ENCODE peak calls at places on chromosomes 16 and 17, in six cellular contexts. L is adrenal gland, X is uterus, U is breast epithelium, W is GM12891, R is tibial nerve. G is an unnamed sample.

GRCh38 chr16:19289805-19290490 is 4.4 kb downstream of the CLEC19A start:
- DNase-seq in L (no peak), X (no peak), U (peak), W (no peak), R (no peak), G (no peak)

GRCh38 chr16:67781548-67781921 is 24.8 kb downstream of the RANBP10 start:
- DNase-seq in L (no peak), X (no peak), U (no peak), W (peak), R (no peak), G (no peak)

GRCh38 chr17:75830168-75831031 is 13.8 kb downstream of the UNC13D start:
- DNase-seq in L (no peak), X (no peak), U (no peak), W (no peak), R (no peak), G (no peak)

GRCh38 chr17:72342582-72343527 is 222.0 kb downstream of the SOX9 start:
- DNase-seq in L (no peak), X (peak), U (peak), W (no peak), R (peak), G (no peak)

GRCh38 chr17:42980766-42981397 is 517 bp downstream of the RUNDC1 start:
- DNase-seq in L (peak), X (peak), U (no peak), W (peak), R (no peak), G (no peak)

GRCh38 chr16:23803591-23804123 is 32.1 kb upstream of the PRKCB start:
- DNase-seq in L (peak), X (peak), U (no peak), W (peak), R (no peak), G (no peak)

GRCh38 chr16:642189-643049 is 791 bp downstream of the MCRIP2 start:
- DNase-seq in L (peak), X (no peak), U (no peak), W (peak), R (no peak), G (no peak)

GRCh38 chr17:1001640-1002411 is 4.9 kb downstream of the TIMM22 start:
- DNase-seq in L (peak), X (no peak), U (no peak), W (no peak), R (peak), G (no peak)

GRCh38 chr16:85899444-85899843 is 482 bp downstream of the IRF8 start:
- DNase-seq in L (no peak), X (no peak), U (no peak), W (no peak), R (no peak), G (no peak)

GRCh38 chr16:85900031-85900792 is 1.2 kb downstream of the IRF8 start:
- DNase-seq in L (no peak), X (no peak), U (no peak), W (no peak), R (no peak), G (no peak)

GRCh38 chr16:85901110-85901509 is 2.1 kb downstream of the IRF8 start:
- DNase-seq in L (no peak), X (no peak), U (no peak), W (no peak), R (no peak), G (peak)

GRCh38 chr16:85897384-85897783 is 1.6 kb upstream of the IRF8 start:
- DNase-seq in L (no peak), X (no peak), U (no peak), W (no peak), R (no peak), G (no peak)

DNA sequence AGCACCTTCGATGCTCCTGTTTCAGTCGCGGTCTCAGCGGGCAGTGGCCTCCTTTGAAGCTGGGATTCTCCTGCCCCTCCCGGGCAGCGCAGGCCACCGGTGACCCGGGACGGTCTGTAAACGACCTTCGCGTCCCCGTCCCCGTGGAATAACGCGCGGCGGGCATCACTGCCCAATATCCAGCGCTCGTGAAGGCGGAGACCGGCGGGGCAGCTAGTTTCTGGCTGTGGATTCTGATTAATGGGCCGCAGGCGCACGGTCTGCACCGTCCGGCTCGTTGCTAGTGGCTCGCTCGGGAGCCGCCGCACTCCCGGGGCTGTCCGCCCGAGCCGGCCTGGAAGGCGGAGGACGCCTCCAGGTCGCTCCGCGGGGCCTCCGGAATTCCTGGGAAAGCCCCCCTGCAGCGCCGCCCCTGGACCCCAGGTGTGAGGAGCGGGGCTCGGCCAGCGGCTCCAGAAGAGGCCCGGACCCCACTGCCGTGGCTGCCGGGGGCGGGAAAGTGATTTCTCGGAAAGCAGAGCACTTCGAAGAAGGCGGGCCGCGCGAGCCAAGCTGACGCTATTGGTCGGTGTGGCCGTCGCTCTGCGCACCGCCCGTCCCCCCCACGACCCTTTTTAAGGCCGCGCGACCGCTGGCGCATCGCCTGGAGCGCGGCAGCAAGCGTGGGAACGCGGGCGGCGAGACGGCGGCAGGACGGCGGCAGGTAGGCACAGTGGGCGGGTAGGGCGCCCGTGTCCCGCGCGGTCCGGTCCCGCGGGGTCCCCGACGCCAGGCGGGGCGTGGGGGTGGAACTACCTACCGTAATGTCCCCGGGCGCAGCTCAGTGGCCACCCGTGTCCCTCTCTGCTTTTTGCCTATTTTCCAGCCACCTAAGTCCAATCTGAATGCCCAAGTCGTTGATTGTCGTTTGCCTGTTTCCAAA is at the start of gene IRF8:
- DNase-seq in L (peak), X (peak), U (no peak), W (peak), R (peak), G (no peak)
- TF ChIP-seq POLR2A in L (peak), X (no peak), U (no peak), W (peak), R (peak), G (no peak)

GRCh38 chr17:28407130-28407973 is 1.3 kb upstream of the SLC46A1 start:
- DNase-seq in L (no peak), X (no peak), U (peak), W (no peak), R (no peak), G (no peak)

GRCh38 chr17:28404461-28404811 is 1.6 kb downstream of the SLC46A1 start:
- DNase-seq in L (no peak), X (no peak), U (no peak), W (no peak), R (no peak), G (no peak)

GRCh38 chr17:28406478-28406824 is 439 bp upstream of the SLC46A1 start:
- DNase-seq in L (peak), X (no peak), U (no peak), W (no peak), R (no peak), G (no peak)

GRCh38 chr17:28404812-28405570 is 1.0 kb downstream of the SLC46A1 start:
- DNase-seq in L (peak), X (no peak), U (no peak), W (no peak), R (no peak), G (no peak)

GRCh38 chr17:28405632-28406477 is at the start of gene SLC46A1:
- DNase-seq in L (peak), X (peak), U (peak), W (peak), R (no peak), G (no peak)
- TF ChIP-seq POLR2A in L (peak), X (no peak), U (no peak), W (no peak), R (no peak), G (no peak)

DNA sequence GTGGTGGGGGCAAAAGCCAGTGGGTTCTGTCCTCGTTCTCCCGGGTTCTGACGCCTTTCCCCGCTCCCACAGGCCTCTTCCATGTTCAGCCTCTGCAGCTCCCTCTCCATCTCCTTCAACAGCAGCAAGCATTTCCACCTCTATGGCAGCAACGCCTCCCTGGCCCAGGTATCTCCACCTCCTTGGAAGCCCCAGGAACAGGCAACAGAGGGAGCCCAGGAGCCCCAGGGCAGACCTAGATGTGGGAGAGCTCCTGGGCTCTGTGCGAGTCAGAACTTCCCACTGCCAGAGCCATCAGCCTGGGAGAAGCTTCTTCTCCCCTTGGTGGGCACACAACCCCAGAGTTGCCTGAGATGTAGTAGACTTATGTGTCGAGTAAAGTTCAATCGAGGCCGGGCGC is 7.8 kb downstream of the ZNF768 start:
- DNase-seq in L (no peak), X (no peak), U (no peak), W (no peak), R (no peak), G (no peak)
- TF ChIP-seq POLR2A in L (no peak), X (no peak), U (no peak), W (no peak), R (no peak), G (no peak)

DNA sequence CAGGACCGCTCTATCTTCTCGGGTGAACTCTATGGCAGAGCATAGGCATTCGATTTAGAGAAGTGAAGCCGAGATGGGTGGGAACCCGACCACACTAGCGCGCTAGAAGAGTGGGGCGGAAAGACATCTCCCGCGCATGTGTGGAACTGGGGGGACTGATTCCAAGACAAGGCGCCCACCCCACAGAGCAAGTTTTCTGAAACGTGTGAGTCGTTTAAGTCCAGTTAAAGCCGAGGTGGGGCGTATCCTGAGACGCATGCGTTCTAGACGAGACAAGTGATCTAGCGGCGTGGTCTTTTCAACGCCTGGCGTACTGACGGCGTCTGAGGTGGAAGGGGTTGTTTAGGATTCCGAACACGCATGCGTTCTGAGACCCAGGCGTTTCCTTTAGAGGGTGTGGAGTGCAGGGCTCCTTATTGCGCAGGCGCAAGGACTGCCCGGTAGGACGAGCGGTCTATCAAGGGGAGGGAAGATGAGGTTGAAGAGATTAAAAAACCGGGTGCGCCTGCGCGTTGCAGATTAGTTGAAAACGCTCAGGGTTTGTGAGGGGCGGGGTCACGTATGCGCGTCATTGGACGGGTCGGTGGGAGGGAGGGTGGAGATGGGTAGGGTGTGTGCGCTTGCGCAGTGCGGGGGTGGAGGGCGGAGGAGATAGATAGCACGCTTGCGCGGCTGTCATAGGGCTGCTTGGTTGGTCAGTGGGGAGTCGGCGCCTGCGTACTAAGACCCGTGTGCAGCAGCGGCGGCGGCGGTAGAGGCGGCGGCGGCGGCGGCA is at the start of gene EIF5A:
- DNase-seq in L (peak), X (peak), U (peak), W (peak), R (peak), G (peak)
- TF ChIP-seq POLR2A in L (peak), X (peak), U (peak), W (peak), R (peak), G (no peak)

GRCh38 chr17:30477083-30477757 is at the start of gene GOSR1:
- DNase-seq in L (peak), X (peak), U (peak), W (peak), R (peak), G (peak)
- TF ChIP-seq POLR2A in L (peak), X (peak), U (no peak), W (peak), R (peak), G (no peak)

GRCh38 chr17:39450847-39451581 is at the start of gene MED1:
- DNase-seq in L (peak), X (peak), U (peak), W (peak), R (peak), G (peak)
- TF ChIP-seq POLR2A in L (peak), X (peak), U (peak), W (peak), R (peak), G (no peak)

DNA sequence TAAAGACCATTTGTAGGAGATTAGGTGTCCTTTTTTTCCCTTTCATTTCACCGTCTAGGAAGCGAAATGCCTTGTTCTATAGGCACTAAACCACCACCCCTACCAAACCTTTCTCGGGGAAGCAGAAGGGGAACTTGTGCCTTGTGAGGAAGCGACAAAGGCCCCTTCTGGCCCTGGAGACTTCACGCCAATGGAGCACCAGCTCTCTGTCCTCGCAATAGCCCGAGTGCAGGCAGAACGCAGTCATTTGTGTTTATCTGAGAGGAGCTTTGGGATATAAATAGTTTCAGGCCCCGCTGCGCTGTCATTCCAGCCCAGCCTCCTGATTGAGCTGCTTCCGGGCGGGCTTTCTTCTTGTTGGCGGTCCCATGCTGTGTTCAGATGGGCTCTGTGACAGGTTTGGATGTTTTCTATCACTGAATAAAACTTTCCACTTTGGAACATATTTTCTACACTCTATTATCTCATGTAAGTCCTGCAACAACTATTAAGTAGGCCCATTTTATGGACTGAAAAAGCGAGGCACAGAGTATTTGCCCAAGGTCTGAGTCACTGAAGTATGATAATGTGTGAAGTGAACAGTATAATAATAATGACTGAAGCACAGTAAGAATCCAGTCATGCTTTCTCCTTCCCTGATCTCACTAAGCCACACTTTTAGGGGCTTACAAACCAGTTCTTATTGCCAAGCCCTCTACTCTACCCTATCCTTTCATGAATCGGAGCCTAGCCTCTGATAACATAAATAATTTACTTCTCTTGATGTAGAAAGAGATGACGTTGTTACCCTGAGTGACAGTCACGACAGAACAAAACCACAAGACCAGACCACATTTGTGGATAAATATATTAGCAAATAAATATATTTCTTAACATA is 1.1 kb upstream of the SUPT4H1 start:
- DNase-seq in L (peak), X (peak), U (peak), W (no peak), R (no peak), G (no peak)
- TF ChIP-seq POLR2A in L (peak), X (peak), U (no peak), W (no peak), R (no peak), G (no peak)

G was measured in lower leg skin.